ENCODE peak calls at places on chromosomes 6 and 20, in nine cellular contexts. One of them, this sample, is unnamed.

GRCh38 chr20:54200487-54201267 is 7.2 kb upstream of the PFDN4 start:
- DNase-seq in mammary epithelial cell: no peak
- DNase-seq in breast epithelium: no peak
- DNase-seq in stimulated activated CD8-positive, alpha-beta memory T cell treated with anti-CD3 and anti-CD28 coated beads, Interleukin-12 subunit alpha, Interleukin-12 subunit beta, amount 100 ng/mL, for 4 hours: no peak
- DNase-seq in H54: no peak
- DNase-seq in renal cortical epithelial cell: no peak
- DNase-seq in M059J: no peak
- DNase-seq in naive thymus-derived CD4-positive, alpha-beta T cell: no peak
- DNase-seq in MV-4-11: no peak
- DNase-seq in this sample: no peak

GRCh38 chr6:157685596-157686280 is 137.3 kb upstream of the SNX9 start:
- DNase-seq in renal cortical epithelial cell: no peak
- DNase-seq in M059J: no peak
- DNase-seq in mammary epithelial cell: no peak
- DNase-seq in breast epithelium: no peak
- DNase-seq in MV-4-11: no peak
- DNase-seq in stimulated activated CD8-positive, alpha-beta memory T cell treated with anti-CD3 and anti-CD28 coated beads, Interleukin-12 subunit alpha, Interleukin-12 subunit beta, amount 100 ng/mL, for 4 hours: no peak
- DNase-seq in naive thymus-derived CD4-positive, alpha-beta T cell: no peak
- DNase-seq in H54: no peak
- DNase-seq in this sample: no peak

GRCh38 chr6:105726902-105727655 is 324.2 kb upstream of the PREP start:
- DNase-seq in H54: no peak
- DNase-seq in stimulated activated CD8-positive, alpha-beta memory T cell treated with anti-CD3 and anti-CD28 coated beads, Interleukin-12 subunit alpha, Interleukin-12 subunit beta, amount 100 ng/mL, for 4 hours: no peak
- DNase-seq in M059J: no peak
- DNase-seq in MV-4-11: no peak
- DNase-seq in naive thymus-derived CD4-positive, alpha-beta T cell: no peak
- DNase-seq in renal cortical epithelial cell: no peak
- DNase-seq in mammary epithelial cell: peak; percentile 89
- DNase-seq in breast epithelium: no peak
- DNase-seq in this sample: no peak

GRCh38 chr20:23267909-23268308 is 82.7 kb upstream of the NXT1 start:
- DNase-seq in MV-4-11: no peak
- DNase-seq in naive thymus-derived CD4-positive, alpha-beta T cell: no peak
- DNase-seq in mammary epithelial cell: no peak
- DNase-seq in breast epithelium: no peak
- DNase-seq in M059J: no peak
- DNase-seq in H54: no peak
- DNase-seq in stimulated activated CD8-positive, alpha-beta memory T cell treated with anti-CD3 and anti-CD28 coated beads, Interleukin-12 subunit alpha, Interleukin-12 subunit beta, amount 100 ng/mL, for 4 hours: no peak
- DNase-seq in renal cortical epithelial cell: no peak
- DNase-seq in this sample: no peak

GRCh38 chr6:108589244-108589730 is 28.6 kb downstream of the FOXO3 start:
- DNase-seq in H54: no peak
- DNase-seq in renal cortical epithelial cell: peak; percentile 95
- DNase-seq in breast epithelium: peak; percentile 85
- DNase-seq in MV-4-11: peak; percentile 27
- DNase-seq in naive thymus-derived CD4-positive, alpha-beta T cell: no peak
- DNase-seq in M059J: peak; percentile 76
- DNase-seq in stimulated activated CD8-positive, alpha-beta memory T cell treated with anti-CD3 and anti-CD28 coated beads, Interleukin-12 subunit alpha, Interleukin-12 subunit beta, amount 100 ng/mL, for 4 hours: no peak
- DNase-seq in mammary epithelial cell: peak; percentile 95
- DNase-seq in this sample: no peak

GRCh38 chr6:6684365-6684833 is 95.9 kb downstream of the LY86 start:
- DNase-seq in mammary epithelial cell: no peak
- DNase-seq in MV-4-11: no peak
- DNase-seq in M059J: no peak
- DNase-seq in stimulated activated CD8-positive, alpha-beta memory T cell treated with anti-CD3 and anti-CD28 coated beads, Interleukin-12 subunit alpha, Interleukin-12 subunit beta, amount 100 ng/mL, for 4 hours: no peak
- DNase-seq in breast epithelium: no peak
- DNase-seq in naive thymus-derived CD4-positive, alpha-beta T cell: no peak
- DNase-seq in H54: no peak
- DNase-seq in renal cortical epithelial cell: peak; percentile 34
- DNase-seq in this sample: no peak

GRCh38 chr6:144488590-144488989 is 203.5 kb downstream of the UTRN start:
- DNase-seq in H54: no peak
- DNase-seq in breast epithelium: no peak
- DNase-seq in mammary epithelial cell: no peak
- DNase-seq in stimulated activated CD8-positive, alpha-beta memory T cell treated with anti-CD3 and anti-CD28 coated beads, Interleukin-12 subunit alpha, Interleukin-12 subunit beta, amount 100 ng/mL, for 4 hours: no peak
- DNase-seq in MV-4-11: no peak
- DNase-seq in naive thymus-derived CD4-positive, alpha-beta T cell: no peak
- DNase-seq in M059J: no peak
- DNase-seq in renal cortical epithelial cell: no peak
- DNase-seq in this sample: no peak

GRCh38 chr6:11384531-11385309 is 152.3 kb upstream of the NEDD9 start:
- DNase-seq in renal cortical epithelial cell: peak; percentile 63
- DNase-seq in mammary epithelial cell: no peak
- DNase-seq in H54: no peak
- DNase-seq in breast epithelium: no peak
- DNase-seq in stimulated activated CD8-positive, alpha-beta memory T cell treated with anti-CD3 and anti-CD28 coated beads, Interleukin-12 subunit alpha, Interleukin-12 subunit beta, amount 100 ng/mL, for 4 hours: no peak
- DNase-seq in naive thymus-derived CD4-positive, alpha-beta T cell: no peak
- DNase-seq in M059J: peak; percentile 90
- DNase-seq in MV-4-11: no peak
- DNase-seq in this sample: no peak

GRCh38 chr20:41981746-41982145 is 363.6 kb upstream of the CHD6 start:
- DNase-seq in H54: no peak
- DNase-seq in renal cortical epithelial cell: no peak
- DNase-seq in mammary epithelial cell: no peak
- DNase-seq in breast epithelium: no peak
- DNase-seq in MV-4-11: no peak
- DNase-seq in naive thymus-derived CD4-positive, alpha-beta T cell: no peak
- DNase-seq in M059J: no peak
- DNase-seq in stimulated activated CD8-positive, alpha-beta memory T cell treated with anti-CD3 and anti-CD28 coated beads, Interleukin-12 subunit alpha, Interleukin-12 subunit beta, amount 100 ng/mL, for 4 hours: no peak
- DNase-seq in this sample: no peak

GRCh38 chr20:36344517-36345132 is 38.5 kb downstream of the DLGAP4 start:
- DNase-seq in M059J: peak; percentile 73
- DNase-seq in MV-4-11: no peak
- DNase-seq in naive thymus-derived CD4-positive, alpha-beta T cell: no peak
- DNase-seq in renal cortical epithelial cell: peak; percentile 40
- DNase-seq in stimulated activated CD8-positive, alpha-beta memory T cell treated with anti-CD3 and anti-CD28 coated beads, Interleukin-12 subunit alpha, Interleukin-12 subunit beta, amount 100 ng/mL, for 4 hours: no peak
- DNase-seq in H54: peak; percentile 63
- DNase-seq in breast epithelium: no peak
- DNase-seq in mammary epithelial cell: peak; percentile 41
- DNase-seq in this sample: no peak

GRCh38 chr20:25987073-25987927 is 290.6 kb upstream of the ZNF337 start:
- DNase-seq in mammary epithelial cell: peak; percentile 39
- DNase-seq in M059J: peak; percentile 74
- DNase-seq in stimulated activated CD8-positive, alpha-beta memory T cell treated with anti-CD3 and anti-CD28 coated beads, Interleukin-12 subunit alpha, Interleukin-12 subunit beta, amount 100 ng/mL, for 4 hours: peak; percentile 30
- DNase-seq in MV-4-11: no peak
- DNase-seq in breast epithelium: no peak
- DNase-seq in H54: no peak
- DNase-seq in renal cortical epithelial cell: peak; percentile 2
- DNase-seq in naive thymus-derived CD4-positive, alpha-beta T cell: peak; percentile 60
- DNase-seq in this sample: peak; percentile 23

GRCh38 chr6:121242386-121242785 is 91.9 kb downstream of the TBC1D32 start:
- DNase-seq in M059J: no peak
- DNase-seq in stimulated activated CD8-positive, alpha-beta memory T cell treated with anti-CD3 and anti-CD28 coated beads, Interleukin-12 subunit alpha, Interleukin-12 subunit beta, amount 100 ng/mL, for 4 hours: no peak
- DNase-seq in renal cortical epithelial cell: no peak
- DNase-seq in breast epithelium: no peak
- DNase-seq in mammary epithelial cell: no peak
- DNase-seq in MV-4-11: no peak
- DNase-seq in H54: no peak
- DNase-seq in naive thymus-derived CD4-positive, alpha-beta T cell: no peak
- DNase-seq in this sample: no peak